ENCODE peak calls at places on chromosomes 6 and 20, in six cellular contexts. One of them, this sample, is unnamed.

GRCh38 chr20:46253391-46253790 is 54.9 kb downstream of the CDH22 start:
- DNase-seq in H1: no peak
- DNase-seq in mesenchymal stem cell: no peak
- DNase-seq in neuronal stem cell: no peak
- DNase-seq in IMR-90: no peak
- DNase-seq in H9: peak; percentile 63
- DNase-seq in this sample: no peak

GRCh38 chr6:117613920-117614535 is 11.7 kb upstream of the GOPC start:
- DNase-seq in H1: no peak
- DNase-seq in mesenchymal stem cell: no peak
- DNase-seq in neuronal stem cell: no peak
- DNase-seq in H9: no peak
- DNase-seq in IMR-90: no peak
- DNase-seq in this sample: peak; percentile 72

GRCh38 chr6:142728910-142729481 is 216.0 kb downstream of the HIVEP2 start:
- DNase-seq in IMR-90: peak; percentile 58
- DNase-seq in H9: no peak
- DNase-seq in H1: no peak
- DNase-seq in neuronal stem cell: no peak
- DNase-seq in mesenchymal stem cell: peak; percentile 28
- DNase-seq in this sample: peak; percentile 51

GRCh38 chr6:44222987-44223470 is 366 bp upstream of the SLC29A1 start:
- DNase-seq in H1: no peak
- DNase-seq in neuronal stem cell: no peak
- DNase-seq in IMR-90: no peak
- DNase-seq in mesenchymal stem cell: no peak
- DNase-seq in H9: no peak
- DNase-seq in this sample: no peak

GRCh38 chr20:49768204-49769124 is 44.2 kb upstream of the SLC9A8 start:
- DNase-seq in neuronal stem cell: no peak
- DNase-seq in mesenchymal stem cell: peak; percentile 92
- DNase-seq in H9: peak; percentile 81
- DNase-seq in IMR-90: peak; percentile 70
- DNase-seq in H1: peak; percentile 57
- DNase-seq in this sample: peak; percentile 90

GRCh38 chr6:130973521-130974277 is 89.3 kb downstream of the EPB41L2 start:
- DNase-seq in neuronal stem cell: no peak
- DNase-seq in H1: no peak
- DNase-seq in mesenchymal stem cell: no peak
- DNase-seq in IMR-90: no peak
- DNase-seq in H9: no peak
- DNase-seq in this sample: no peak

GRCh38 chr6:38915205-38915925 is 133.2 kb upstream of the GLP1R start:
- DNase-seq in mesenchymal stem cell: no peak
- DNase-seq in H1: no peak
- DNase-seq in H9: no peak
- DNase-seq in neuronal stem cell: no peak
- DNase-seq in IMR-90: no peak
- DNase-seq in this sample: no peak

GRCh38 chr6:117930645-117931044 is 23.6 kb downstream of the SLC35F1 start:
- DNase-seq in H9: no peak
- DNase-seq in mesenchymal stem cell: no peak
- DNase-seq in H1: no peak
- DNase-seq in neuronal stem cell: no peak
- DNase-seq in IMR-90: no peak
- DNase-seq in this sample: peak; percentile 27

GRCh38 chr6:148803979-148804378 is 57.1 kb downstream of the UST start:
- DNase-seq in H1: no peak
- DNase-seq in mesenchymal stem cell: no peak
- DNase-seq in neuronal stem cell: no peak
- DNase-seq in IMR-90: peak; percentile 44
- DNase-seq in H9: no peak
- DNase-seq in this sample: no peak

GRCh38 chr6:152973916-152974315 is 8.9 kb downstream of the FBXO5 start:
- DNase-seq in H1: no peak
- DNase-seq in neuronal stem cell: no peak
- DNase-seq in IMR-90: no peak
- DNase-seq in H9: no peak
- DNase-seq in mesenchymal stem cell: no peak
- DNase-seq in this sample: no peak

GRCh38 chr6:40819182-40819834 is 219.7 kb downstream of the UNC5CL start:
- DNase-seq in neuronal stem cell: no peak
- DNase-seq in H9: no peak
- DNase-seq in H1: no peak
- DNase-seq in mesenchymal stem cell: no peak
- DNase-seq in IMR-90: no peak
- DNase-seq in this sample: no peak

GRCh38 chr6:150245148-150245547 is 102.3 kb downstream of the PPP1R14C start:
- DNase-seq in H9: no peak
- DNase-seq in neuronal stem cell: no peak
- DNase-seq in mesenchymal stem cell: no peak
- DNase-seq in H1: no peak
- DNase-seq in IMR-90: no peak
- DNase-seq in this sample: no peak

GRCh38 chr20:46330072-46330763 is 21.9 kb upstream of the CDH22 start:
- DNase-seq in H1: no peak
- DNase-seq in mesenchymal stem cell: no peak
- DNase-seq in IMR-90: no peak
- DNase-seq in H9: no peak
- DNase-seq in neuronal stem cell: no peak
- DNase-seq in this sample: no peak

GRCh38 chr6:72151742-72152141 is 265.4 kb downstream of the RIMS1 start:
- DNase-seq in H1: no peak
- DNase-seq in IMR-90: no peak
- DNase-seq in H9: no peak
- DNase-seq in mesenchymal stem cell: no peak
- DNase-seq in neuronal stem cell: no peak
- DNase-seq in this sample: no peak

GRCh38 chr6:170135821-170136471 is 154.9 kb downstream of the DLL1 start:
- DNase-seq in IMR-90: no peak
- DNase-seq in neuronal stem cell: no peak
- DNase-seq in mesenchymal stem cell: no peak
- DNase-seq in H1: no peak
- DNase-seq in H9: peak; percentile 26
- DNase-seq in this sample: no peak

GRCh38 chr20:63734111-63734945 is 2.1 kb upstream of the LIME1 start:
- DNase-seq in H9: no peak
- DNase-seq in neuronal stem cell: no peak
- DNase-seq in H1: no peak
- DNase-seq in mesenchymal stem cell: no peak
- DNase-seq in IMR-90: no peak
- DNase-seq in this sample: no peak

GRCh38 chr6:131372535-131372934 is 200.5 kb upstream of the ARG1 start:
- DNase-seq in mesenchymal stem cell: no peak
- DNase-seq in IMR-90: no peak
- DNase-seq in H9: no peak
- DNase-seq in neuronal stem cell: no peak
- DNase-seq in H1: no peak
- DNase-seq in this sample: no peak

GRCh38 chr6:71533939-71534379 is 245.3 kb downstream of the OGFRL1 start:
- DNase-seq in IMR-90: peak; percentile 46
- DNase-seq in neuronal stem cell: no peak
- DNase-seq in H1: no peak
- DNase-seq in mesenchymal stem cell: peak; percentile 31
- DNase-seq in H9: no peak
- DNase-seq in this sample: peak; percentile 67

GRCh38 chr20:64095927-64096326 is 11.4 kb downstream of the NPBWR2 start:
- DNase-seq in H1: no peak
- DNase-seq in mesenchymal stem cell: no peak
- DNase-seq in H9: no peak
- DNase-seq in neuronal stem cell: no peak
- DNase-seq in IMR-90: no peak
- DNase-seq in this sample: no peak

GRCh38 chr6:36510365-36510764 is 36.9 kb downstream of the STK38 start:
- DNase-seq in H1: no peak
- DNase-seq in neuronal stem cell: no peak
- DNase-seq in mesenchymal stem cell: no peak
- DNase-seq in IMR-90: no peak
- DNase-seq in H9: no peak
- DNase-seq in this sample: no peak

GRCh38 chr20:43138061-43138860 is 51.4 kb downstream of the PTPRT start:
- DNase-seq in mesenchymal stem cell: no peak
- DNase-seq in H1: no peak
- DNase-seq in H9: no peak
- DNase-seq in IMR-90: no peak
- DNase-seq in neuronal stem cell: no peak
- DNase-seq in this sample: no peak

GRCh38 chr6:167832497-167833395 is 6.0 kb downstream of the AFDN start:
- DNase-seq in H1: no peak
- DNase-seq in IMR-90: peak; percentile 33
- DNase-seq in H9: no peak
- DNase-seq in neuronal stem cell: no peak
- DNase-seq in mesenchymal stem cell: no peak
- DNase-seq in this sample: no peak

GRCh38 chr6:81575446-81575845 is 177.0 kb downstream of the TENT5A start:
- DNase-seq in H9: no peak
- DNase-seq in neuronal stem cell: no peak
- DNase-seq in H1: no peak
- DNase-seq in IMR-90: peak; percentile 46
- DNase-seq in mesenchymal stem cell: peak; percentile 86
- DNase-seq in this sample: peak; percentile 2

GRCh38 chr20:2752631-2753455 is 47.6 kb downstream of the CPXM1 start:
- DNase-seq in mesenchymal stem cell: peak; percentile 52
- DNase-seq in H1: peak; percentile 89
- DNase-seq in neuronal stem cell: peak; percentile 65
- DNase-seq in H9: peak; percentile 77
- DNase-seq in IMR-90: peak; percentile 30
- DNase-seq in this sample: no peak

GRCh38 chr6:149075616-149076354 is 241.7 kb upstream of the TAB2 start:
- DNase-seq in H9: no peak
- DNase-seq in H1: no peak
- DNase-seq in IMR-90: peak; percentile 37
- DNase-seq in neuronal stem cell: no peak
- DNase-seq in mesenchymal stem cell: no peak
- DNase-seq in this sample: no peak

GRCh38 chr6:137821486-137821885 is 45.6 kb upstream of the TNFAIP3 start:
- DNase-seq in neuronal stem cell: no peak
- DNase-seq in H9: no peak
- DNase-seq in IMR-90: no peak
- DNase-seq in H1: no peak
- DNase-seq in mesenchymal stem cell: no peak
- DNase-seq in this sample: no peak

GRCh38 chr20:58619847-58620431 is 31.1 kb upstream of the STX16 start:
- DNase-seq in mesenchymal stem cell: no peak
- DNase-seq in neuronal stem cell: no peak
- DNase-seq in H1: no peak
- DNase-seq in H9: peak; percentile 62
- DNase-seq in IMR-90: no peak
- DNase-seq in this sample: no peak

GRCh38 chr20:21509597-21510331 is 4.1 kb downstream of the NKX2-2 start:
- DNase-seq in H1: peak; percentile 68
- DNase-seq in IMR-90: peak; percentile 25
- DNase-seq in neuronal stem cell: no peak
- DNase-seq in H9: peak; percentile 41
- DNase-seq in mesenchymal stem cell: peak; percentile 38
- DNase-seq in this sample: no peak
- H3K4me1 ChIP-seq in H1: peaks cover 18% of the 10 kb centered on the region
- H3K4me1 ChIP-seq in IMR-90: peaks cover 3% of the 10 kb centered on the region
- H3K4me1 ChIP-seq in neuronal stem cell: peaks cover 10% of the 10 kb centered on the region
- H3K4me1 ChIP-seq in H9: peaks cover 3% of the 10 kb centered on the region
- H3K4me1 ChIP-seq in mesenchymal stem cell: peaks cover 43% of the 10 kb centered on the region
- H3K4me1 ChIP-seq in this sample: peaks cover 14% of the 10 kb centered on the region

GRCh38 chr6:32522302-32523047 is 7.6 kb downstream of the HLA-DRB5 start:
- DNase-seq in H9: no peak
- DNase-seq in mesenchymal stem cell: no peak
- DNase-seq in IMR-90: no peak
- DNase-seq in neuronal stem cell: no peak
- DNase-seq in H1: no peak
- DNase-seq in this sample: no peak
- H4K91ac ChIP-seq in H9: no peak overlapping the region
- H4K91ac ChIP-seq in mesenchymal stem cell: no peak overlapping the region
- H4K91ac ChIP-seq in IMR-90: no peak overlapping the region
- H4K91ac ChIP-seq in neuronal stem cell: no peak overlapping the region
- H4K91ac ChIP-seq in H1: no peak overlapping the region
- H4K91ac ChIP-seq in this sample: no peak overlapping the region

GRCh38 chr20:41293269-41294037 is 24.1 kb downstream of the ZHX3 start:
- DNase-seq in neuronal stem cell: no peak
- DNase-seq in H9: no peak
- DNase-seq in mesenchymal stem cell: peak; percentile 71
- DNase-seq in H1: no peak
- DNase-seq in IMR-90: peak; percentile 78
- DNase-seq in this sample: no peak
- H3K4me2 ChIP-seq in neuronal stem cell: no peak overlapping the region
- H3K4me2 ChIP-seq in H9: no peak overlapping the region
- H3K4me2 ChIP-seq in mesenchymal stem cell: no peak overlapping the region
- H3K4me2 ChIP-seq in H1: no peak overlapping the region
- H3K4me2 ChIP-seq in IMR-90: peak overlapping the region; percentile 81
- H3K4me2 ChIP-seq in this sample: no peak overlapping the region

DNA sequence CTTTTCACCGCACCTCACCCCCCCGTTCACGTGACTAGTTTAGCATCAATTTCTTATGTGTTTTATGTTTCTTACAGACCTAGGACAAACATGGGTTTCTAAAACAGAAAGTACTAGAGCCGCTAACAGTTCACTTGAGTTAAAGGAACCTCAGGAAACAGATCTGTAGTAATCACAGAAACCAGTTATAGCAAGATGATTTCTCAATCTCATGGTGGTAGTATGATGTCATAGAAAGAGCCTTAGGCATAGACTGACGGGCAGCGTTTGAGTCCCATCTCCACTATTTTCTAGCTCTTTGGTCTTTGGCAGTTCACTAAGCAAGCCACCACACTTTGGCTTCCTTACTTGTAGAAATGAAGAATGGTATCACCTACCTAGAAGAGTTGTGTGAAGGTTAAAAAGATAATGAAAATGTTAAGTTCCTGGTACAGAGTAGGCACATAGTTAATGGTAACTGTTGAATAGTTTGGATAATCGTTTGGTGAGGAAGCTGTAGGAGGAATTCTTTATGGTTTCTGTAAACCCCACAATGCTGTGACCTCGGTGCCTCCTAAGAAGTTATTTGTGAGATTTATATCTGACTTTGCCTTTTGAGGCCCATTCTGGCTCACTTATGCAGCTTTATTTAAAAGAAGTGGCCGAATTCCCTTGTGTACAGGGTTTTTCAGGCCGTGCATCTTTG is 21.3 kb downstream of the CTNNBL1 start:
- DNase-seq in IMR-90: peak; percentile 64
- DNase-seq in mesenchymal stem cell: peak; percentile 77
- DNase-seq in neuronal stem cell: no peak
- DNase-seq in H9: no peak
- DNase-seq in H1: no peak
- DNase-seq in this sample: peak; percentile 70
- H3K4me1 ChIP-seq in IMR-90: peaks cover 1% of the 10 kb centered on the region
- H3K4me1 ChIP-seq in mesenchymal stem cell: no peaks in the 10 kb centered on the region
- H3K4me1 ChIP-seq in neuronal stem cell: peaks cover 10% of the 10 kb centered on the region
- H3K4me1 ChIP-seq in H9: no peaks in the 10 kb centered on the region
- H3K4me1 ChIP-seq in H1: no peaks in the 10 kb centered on the region
- H3K4me1 ChIP-seq in this sample: peaks cover 18% of the 10 kb centered on the region